ENCODE peak calls at places on chromosomes 3 and 15, in ten cellular contexts. Z is uterus, Q is HL-60, L is left lung, Y is HEK293T, O is cardiac muscle cell, N is Peyer's patch, E is iris pigment epithelial cell, C is A549, F is astrocyte. M is an unnamed sample.

GRCh38 chr15:77538011-77538410 is 94.7 kb downstream of the LINGO1 start:
- DNase-seq in Z (no peak), E (no peak), Q (no peak), O (no peak), L (no peak), C (no peak), Y (no peak), N (peak; percentile 43), F (no peak), M (no peak)

GRCh38 chr15:49185473-49185872 is 15.4 kb downstream of the GALK2 start:
- DNase-seq in L (no peak), O (no peak), Y (no peak), Z (no peak), N (no peak), C (no peak), F (no peak), E (no peak), Q (no peak), M (no peak)

GRCh38 chr3:136753112-136753939 is 1.1 kb upstream of the STAG1 start:
- DNase-seq in N (no peak), C (no peak), Z (no peak), Q (no peak), E (peak; percentile 11), F (no peak), O (no peak), Y (no peak), L (no peak), M (no peak)

GRCh38 chr15:49036650-49037545 is 9.3 kb downstream of the SECISBP2L start:
- DNase-seq in C (no peak), O (peak; percentile 23), Q (no peak), L (no peak), Y (no peak), E (peak; percentile 71), Z (no peak), F (peak; percentile 51), N (no peak), M (peak; percentile 7)

GRCh38 chr15:54836052-54836795 is 360.5 kb downstream of the RSL24D1 start:
- DNase-seq in L (no peak), Z (no peak), Q (no peak), F (no peak), Y (no peak), E (no peak), C (no peak), N (no peak), O (no peak), M (no peak)

GRCh38 chr3:113275876-113276580 is 64.7 kb downstream of the BOC start:
- DNase-seq in Z (peak; percentile 48), Q (no peak), C (no peak), F (peak; percentile 59), E (peak; percentile 55), L (no peak), N (no peak), Y (peak; percentile 41), O (peak; percentile 69), M (peak; percentile 63)

GRCh38 chr3:101936419-101937331 is 87.4 kb downstream of the NFKBIZ start:
- DNase-seq in N (no peak), L (no peak), E (peak; percentile 94), F (peak; percentile 91), C (peak; percentile 27), Y (no peak), Z (no peak), Q (peak; percentile 90), O (peak; percentile 89), M (peak; percentile 50)

GRCh38 chr3:100335137-100335833 is 728 bp downstream of the NIT2 start:
- DNase-seq in Y (peak; percentile 39), L (no peak), E (peak; percentile 27), C (peak; percentile 26), N (peak; percentile 51), O (peak; percentile 29), F (no peak), Q (peak; percentile 48), Z (no peak), M (no peak)

GRCh38 chr3:24192469-24193056 is 247.5 kb downstream of the NR1D2 start:
- DNase-seq in L (no peak), N (no peak), E (no peak), C (no peak), Q (no peak), Y (no peak), Z (no peak), O (no peak), F (no peak), M (no peak)

GRCh38 chr15:68054658-68055223 is 626 bp downstream of the PIAS1 start:
- DNase-seq in E (peak; percentile 27), Z (peak; percentile 51), C (peak; percentile 42), L (peak; percentile 92), Y (peak; percentile 71), Q (peak; percentile 69), O (peak; percentile 41), F (peak; percentile 3), N (peak; percentile 73), M (peak; percentile 22)

GRCh38 chr3:43016513-43016865 is 37.4 kb downstream of the GASK1A start:
- DNase-seq in F (no peak), Q (no peak), O (no peak), Z (no peak), L (no peak), N (no peak), Y (no peak), C (no peak), E (no peak), M (no peak)

GRCh38 chr3:28042707-28043106 is 198.7 kb upstream of the CMC1 start:
- DNase-seq in N (no peak), F (no peak), Q (no peak), L (no peak), O (no peak), E (no peak), C (no peak), Z (no peak), Y (no peak), M (no peak)

GRCh38 chr3:42518800-42519567 is 16.5 kb downstream of the VIPR1 start:
- DNase-seq in L (no peak), E (no peak), N (no peak), C (no peak), F (no peak), O (no peak), Y (no peak), Q (no peak), Z (no peak), M (no peak)

GRCh38 chr3:47512416-47513124 is 942 bp downstream of the ELP6 start:
- DNase-seq in Q (peak; percentile 23), C (no peak), F (no peak), E (peak; percentile 21), Y (no peak), O (peak; percentile 31), Z (peak; percentile 34), N (peak; percentile 54), L (peak; percentile 78), M (no peak)

GRCh38 chr3:157335677-157336076 is 101.0 kb upstream of the PTX3 start:
- DNase-seq in F (peak; percentile 78), O (peak; percentile 85), Z (no peak), E (peak; percentile 86), Q (no peak), N (no peak), Y (no peak), L (no peak), C (peak; percentile 64), M (peak; percentile 53)

GRCh38 chr3:160370987-160371857 is 27.8 kb downstream of the IFT80 start:
- DNase-seq in F (no peak), C (no peak), Q (no peak), Y (no peak), O (no peak), E (no peak), Z (no peak), N (no peak), L (no peak), M (no peak)

GRCh38 chr3:45480871-45481270 is 92.5 kb downstream of the LARS2 start:
- DNase-seq in N (no peak), L (no peak), Z (no peak), Y (no peak), O (no peak), C (no peak), F (no peak), E (no peak), Q (no peak), M (no peak)

GRCh38 chr3:197366301-197367044 is 68.1 kb upstream of the DLG1 start:
- DNase-seq in N (no peak), Z (no peak), L (no peak), Y (no peak), O (no peak), C (no peak), Q (no peak), F (peak; percentile 68), E (no peak), M (peak; percentile 69)

GRCh38 chr3:119350114-119350513 is 55.9 kb downstream of the ARHGAP31 start:
- DNase-seq in O (peak; percentile 53), C (no peak), E (peak; percentile 7), L (no peak), F (no peak), Z (peak; percentile 27), N (no peak), Y (no peak), Q (no peak), M (no peak)

GRCh38 chr3:49500408-49501257 is 30.6 kb downstream of the DAG1 start:
- DNase-seq in Z (peak; percentile 77), L (no peak), E (peak; percentile 100), C (peak; percentile 92), O (peak; percentile 96), N (peak; percentile 56), Q (peak; percentile 35), F (peak; percentile 99), Y (no peak), M (peak; percentile 76)

GRCh38 chr3:188207941-188208750 is 54.2 kb downstream of the LPP start:
- DNase-seq in O (no peak), L (no peak), F (peak; percentile 39), Q (no peak), C (no peak), E (peak; percentile 20), N (no peak), Z (no peak), Y (no peak), M (no peak)

GRCh38 chr3:112640864-112641751 is at the start of gene CCDC80:
- DNase-seq in O (peak; percentile 95), Y (peak; percentile 59), E (peak; percentile 95), Z (peak; percentile 63), Q (no peak), N (no peak), C (peak; percentile 91), L (no peak), F (peak; percentile 96), M (peak; percentile 26)

GRCh38 chr15:82111918-82112317 is 66.1 kb upstream of the MEX3B start:
- DNase-seq in Z (no peak), N (no peak), C (no peak), L (no peak), Q (no peak), F (no peak), E (no peak), O (no peak), Y (no peak), M (no peak)

GRCh38 chr3:184952671-184953070 is 140.7 kb downstream of the VPS8 start:
- DNase-seq in Z (no peak), L (no peak), N (no peak), Y (no peak), Q (no peak), E (peak; percentile 26), C (no peak), F (no peak), O (peak; percentile 46), M (no peak)

GRCh38 chr15:65339926-65340325 is 35.4 kb downstream of the RNU5B-1 start:
- DNase-seq in C (no peak), E (no peak), Y (no peak), F (no peak), Q (no peak), O (no peak), Z (no peak), N (no peak), L (no peak), M (no peak)

GRCh38 chr3:126284258-126284904 is 72.8 kb downstream of the KLF15 start:
- DNase-seq in Y (no peak), C (peak; percentile 63), L (no peak), Q (no peak), N (no peak), O (peak; percentile 48), F (peak; percentile 54), Z (no peak), E (peak; percentile 62), M (no peak)

M was measured in H54.